ENCODE peak calls at places on chromosomes 16 and 17, in seven cellular contexts. One of them, this sample, is unnamed.

GRCh38 chr17:74842146-74842598 is 17.5 kb downstream of the GRIN2C start:
- DNase-seq in GM19239: no peak
- DNase-seq in EH: peak
- DNase-seq in HFFc6: no peak
- DNase-seq in stimulated activated CD4-positive, alpha-beta T cell treated with anti-CD3 and anti-CD28 coated beads, Interleukin-15, amount 100 ng/mL, for 1 hour: no peak
- DNase-seq in NCI-H69: peak
- DNase-seq in GM06990: no peak
- DNase-seq in this sample: no peak

GRCh38 chr17:47789611-47790520 is 31.7 kb downstream of the OSBPL7 start:
- DNase-seq in GM19239: peak
- DNase-seq in EH: peak
- DNase-seq in HFFc6: peak
- DNase-seq in stimulated activated CD4-positive, alpha-beta T cell treated with anti-CD3 and anti-CD28 coated beads, Interleukin-15, amount 100 ng/mL, for 1 hour: peak
- DNase-seq in NCI-H69: peak
- DNase-seq in GM06990: peak
- DNase-seq in this sample: no peak

GRCh38 chr16:56190903-56191806 is at the start of gene GNAO1:
- DNase-seq in GM19239: no peak
- DNase-seq in EH: peak
- DNase-seq in HFFc6: no peak
- DNase-seq in stimulated activated CD4-positive, alpha-beta T cell treated with anti-CD3 and anti-CD28 coated beads, Interleukin-15, amount 100 ng/mL, for 1 hour: peak
- DNase-seq in NCI-H69: peak
- DNase-seq in GM06990: peak
- DNase-seq in this sample: no peak

GRCh38 chr16:88062341-88062861 is 111.2 kb downstream of the BANP start:
- DNase-seq in GM19239: no peak
- DNase-seq in EH: peak
- DNase-seq in HFFc6: peak
- DNase-seq in stimulated activated CD4-positive, alpha-beta T cell treated with anti-CD3 and anti-CD28 coated beads, Interleukin-15, amount 100 ng/mL, for 1 hour: no peak
- DNase-seq in NCI-H69: no peak
- DNase-seq in GM06990: no peak
- DNase-seq in this sample: no peak

GRCh38 chr17:48717367-48718161 is 4.8 kb downstream of the PRAC1 start:
- DNase-seq in GM19239: no peak
- DNase-seq in EH: no peak
- DNase-seq in HFFc6: no peak
- DNase-seq in stimulated activated CD4-positive, alpha-beta T cell treated with anti-CD3 and anti-CD28 coated beads, Interleukin-15, amount 100 ng/mL, for 1 hour: no peak
- DNase-seq in NCI-H69: no peak
- DNase-seq in GM06990: no peak
- DNase-seq in this sample: no peak

GRCh38 chr16:74448990-74449389 is 27.7 kb upstream of the CLEC18B start:
- DNase-seq in GM19239: no peak
- DNase-seq in EH: peak
- DNase-seq in HFFc6: peak
- DNase-seq in stimulated activated CD4-positive, alpha-beta T cell treated with anti-CD3 and anti-CD28 coated beads, Interleukin-15, amount 100 ng/mL, for 1 hour: no peak
- DNase-seq in NCI-H69: no peak
- DNase-seq in GM06990: no peak
- DNase-seq in this sample: no peak

GRCh38 chr17:1486802-1487695 is 5.4 kb downstream of the MYO1C start:
- DNase-seq in GM19239: peak
- DNase-seq in EH: peak
- DNase-seq in HFFc6: peak
- DNase-seq in stimulated activated CD4-positive, alpha-beta T cell treated with anti-CD3 and anti-CD28 coated beads, Interleukin-15, amount 100 ng/mL, for 1 hour: peak
- DNase-seq in NCI-H69: peak
- DNase-seq in GM06990: peak
- DNase-seq in this sample: peak

GRCh38 chr17:17533901-17534441 is 37.8 kb upstream of the RASD1 start:
- DNase-seq in GM19239: no peak
- DNase-seq in EH: no peak
- DNase-seq in HFFc6: no peak
- DNase-seq in stimulated activated CD4-positive, alpha-beta T cell treated with anti-CD3 and anti-CD28 coated beads, Interleukin-15, amount 100 ng/mL, for 1 hour: no peak
- DNase-seq in NCI-H69: peak
- DNase-seq in GM06990: no peak
- DNase-seq in this sample: no peak

GRCh38 chr16:2197765-2198164 is 1.4 kb upstream of the CASKIN1 start:
- DNase-seq in GM19239: no peak
- DNase-seq in EH: no peak
- DNase-seq in HFFc6: no peak
- DNase-seq in stimulated activated CD4-positive, alpha-beta T cell treated with anti-CD3 and anti-CD28 coated beads, Interleukin-15, amount 100 ng/mL, for 1 hour: no peak
- DNase-seq in NCI-H69: no peak
- DNase-seq in GM06990: no peak
- DNase-seq in this sample: no peak

GRCh38 chr17:75326587-75326955 is 37.3 kb upstream of the SLC25A19 start:
- DNase-seq in GM19239: no peak
- DNase-seq in EH: no peak
- DNase-seq in HFFc6: no peak
- DNase-seq in stimulated activated CD4-positive, alpha-beta T cell treated with anti-CD3 and anti-CD28 coated beads, Interleukin-15, amount 100 ng/mL, for 1 hour: no peak
- DNase-seq in NCI-H69: no peak
- DNase-seq in GM06990: no peak
- DNase-seq in this sample: no peak

GRCh38 chr16:951660-952301 is 19.0 kb downstream of the LMF1 start:
- DNase-seq in GM19239: no peak
- DNase-seq in EH: peak
- DNase-seq in HFFc6: no peak
- DNase-seq in stimulated activated CD4-positive, alpha-beta T cell treated with anti-CD3 and anti-CD28 coated beads, Interleukin-15, amount 100 ng/mL, for 1 hour: no peak
- DNase-seq in NCI-H69: no peak
- DNase-seq in GM06990: no peak
- DNase-seq in this sample: no peak

GRCh38 chr16:57185446-57185944 is 344 bp downstream of the PSME3IP1 start:
- DNase-seq in GM19239: no peak
- DNase-seq in EH: peak
- DNase-seq in HFFc6: peak
- DNase-seq in stimulated activated CD4-positive, alpha-beta T cell treated with anti-CD3 and anti-CD28 coated beads, Interleukin-15, amount 100 ng/mL, for 1 hour: peak
- DNase-seq in NCI-H69: peak
- DNase-seq in GM06990: no peak
- DNase-seq in this sample: no peak

GRCh38 chr16:68146583-68146982 is 61.4 kb downstream of the NFATC3 start:
- DNase-seq in GM19239: no peak
- DNase-seq in EH: peak
- DNase-seq in HFFc6: no peak
- DNase-seq in stimulated activated CD4-positive, alpha-beta T cell treated with anti-CD3 and anti-CD28 coated beads, Interleukin-15, amount 100 ng/mL, for 1 hour: no peak
- DNase-seq in NCI-H69: no peak
- DNase-seq in GM06990: no peak
- DNase-seq in this sample: no peak

GRCh38 chr16:55000595-55000994 is 69.9 kb downstream of the IRX5 start:
- DNase-seq in GM19239: no peak
- DNase-seq in EH: no peak
- DNase-seq in HFFc6: no peak
- DNase-seq in stimulated activated CD4-positive, alpha-beta T cell treated with anti-CD3 and anti-CD28 coated beads, Interleukin-15, amount 100 ng/mL, for 1 hour: no peak
- DNase-seq in NCI-H69: no peak
- DNase-seq in GM06990: no peak
- DNase-seq in this sample: no peak

GRCh38 chr17:8556074-8556473 is 74.5 kb downstream of the MYH10 start:
- DNase-seq in GM19239: no peak
- DNase-seq in EH: peak
- DNase-seq in HFFc6: no peak
- DNase-seq in stimulated activated CD4-positive, alpha-beta T cell treated with anti-CD3 and anti-CD28 coated beads, Interleukin-15, amount 100 ng/mL, for 1 hour: no peak
- DNase-seq in NCI-H69: no peak
- DNase-seq in GM06990: no peak
- DNase-seq in this sample: no peak

GRCh38 chr17:60640503-60640902 is 37.1 kb upstream of the BCAS3 start:
- DNase-seq in GM19239: no peak
- DNase-seq in EH: peak
- DNase-seq in HFFc6: peak
- DNase-seq in stimulated activated CD4-positive, alpha-beta T cell treated with anti-CD3 and anti-CD28 coated beads, Interleukin-15, amount 100 ng/mL, for 1 hour: no peak
- DNase-seq in NCI-H69: peak
- DNase-seq in GM06990: no peak
- DNase-seq in this sample: no peak

GRCh38 chr16:34801875-34802274 is 1342.5 kb downstream of the TP53TG3F start:
- DNase-seq in GM19239: no peak
- DNase-seq in EH: no peak
- DNase-seq in HFFc6: no peak
- DNase-seq in stimulated activated CD4-positive, alpha-beta T cell treated with anti-CD3 and anti-CD28 coated beads, Interleukin-15, amount 100 ng/mL, for 1 hour: no peak
- DNase-seq in NCI-H69: no peak
- DNase-seq in GM06990: no peak
- DNase-seq in this sample: no peak

GRCh38 chr16:89522287-89522686 is 14.1 kb downstream of the SPG7 start:
- DNase-seq in GM19239: no peak
- DNase-seq in EH: no peak
- DNase-seq in HFFc6: no peak
- DNase-seq in stimulated activated CD4-positive, alpha-beta T cell treated with anti-CD3 and anti-CD28 coated beads, Interleukin-15, amount 100 ng/mL, for 1 hour: no peak
- DNase-seq in NCI-H69: no peak
- DNase-seq in GM06990: no peak
- DNase-seq in this sample: no peak

GRCh38 chr16:668519-669171 is 713 bp downstream of the RHOT2 start:
- DNase-seq in GM19239: no peak
- DNase-seq in EH: peak
- DNase-seq in HFFc6: no peak
- DNase-seq in stimulated activated CD4-positive, alpha-beta T cell treated with anti-CD3 and anti-CD28 coated beads, Interleukin-15, amount 100 ng/mL, for 1 hour: no peak
- DNase-seq in NCI-H69: peak
- DNase-seq in GM06990: no peak
- DNase-seq in this sample: no peak

GRCh38 chr17:58317421-58318064 is 11.1 kb downstream of the TSPOAP1 start:
- DNase-seq in GM19239: peak
- DNase-seq in EH: peak
- DNase-seq in HFFc6: peak
- DNase-seq in stimulated activated CD4-positive, alpha-beta T cell treated with anti-CD3 and anti-CD28 coated beads, Interleukin-15, amount 100 ng/mL, for 1 hour: peak
- DNase-seq in NCI-H69: peak
- DNase-seq in GM06990: peak
- DNase-seq in this sample: peak

GRCh38 chr16:65480276-65480675 is 358.4 kb upstream of the CDH11 start:
- DNase-seq in GM19239: no peak
- DNase-seq in EH: no peak
- DNase-seq in HFFc6: no peak
- DNase-seq in stimulated activated CD4-positive, alpha-beta T cell treated with anti-CD3 and anti-CD28 coated beads, Interleukin-15, amount 100 ng/mL, for 1 hour: no peak
- DNase-seq in NCI-H69: no peak
- DNase-seq in GM06990: no peak
- DNase-seq in this sample: no peak

GRCh38 chr17:31880311-31880710 is 21.2 kb downstream of the UTP6 start:
- DNase-seq in GM19239: no peak
- DNase-seq in EH: no peak
- DNase-seq in HFFc6: no peak
- DNase-seq in stimulated activated CD4-positive, alpha-beta T cell treated with anti-CD3 and anti-CD28 coated beads, Interleukin-15, amount 100 ng/mL, for 1 hour: no peak
- DNase-seq in NCI-H69: no peak
- DNase-seq in GM06990: no peak
- DNase-seq in this sample: no peak

GRCh38 chr16:11572301-11572995 is 14.3 kb downstream of the LITAF start:
- DNase-seq in GM19239: no peak
- DNase-seq in EH: no peak
- DNase-seq in HFFc6: no peak
- DNase-seq in stimulated activated CD4-positive, alpha-beta T cell treated with anti-CD3 and anti-CD28 coated beads, Interleukin-15, amount 100 ng/mL, for 1 hour: no peak
- DNase-seq in NCI-H69: peak
- DNase-seq in GM06990: no peak
- DNase-seq in this sample: no peak

GRCh38 chr16:84324439-84325262 is 30.0 kb downstream of the WFDC1 start:
- DNase-seq in GM19239: no peak
- DNase-seq in EH: no peak
- DNase-seq in HFFc6: no peak
- DNase-seq in stimulated activated CD4-positive, alpha-beta T cell treated with anti-CD3 and anti-CD28 coated beads, Interleukin-15, amount 100 ng/mL, for 1 hour: no peak
- DNase-seq in NCI-H69: no peak
- DNase-seq in GM06990: no peak
- DNase-seq in this sample: no peak

GRCh38 chr17:28221751-28222414 is 97.1 kb upstream of the TMEM97 start:
- DNase-seq in GM19239: no peak
- DNase-seq in EH: peak
- DNase-seq in HFFc6: no peak
- DNase-seq in stimulated activated CD4-positive, alpha-beta T cell treated with anti-CD3 and anti-CD28 coated beads, Interleukin-15, amount 100 ng/mL, for 1 hour: no peak
- DNase-seq in NCI-H69: no peak
- DNase-seq in GM06990: no peak
- DNase-seq in this sample: no peak

GRCh38 chr17:35893751-35894150 is 13.6 kb upstream of the CCL5 start:
- DNase-seq in GM19239: no peak
- DNase-seq in EH: no peak
- DNase-seq in HFFc6: no peak
- DNase-seq in stimulated activated CD4-positive, alpha-beta T cell treated with anti-CD3 and anti-CD28 coated beads, Interleukin-15, amount 100 ng/mL, for 1 hour: no peak
- DNase-seq in NCI-H69: no peak
- DNase-seq in GM06990: no peak
- DNase-seq in this sample: no peak

GRCh38 chr16:85929259-85929704 is 30.3 kb downstream of the IRF8 start:
- DNase-seq in GM19239: no peak
- DNase-seq in EH: no peak
- DNase-seq in HFFc6: no peak
- DNase-seq in stimulated activated CD4-positive, alpha-beta T cell treated with anti-CD3 and anti-CD28 coated beads, Interleukin-15, amount 100 ng/mL, for 1 hour: no peak
- DNase-seq in NCI-H69: no peak
- DNase-seq in GM06990: no peak
- DNase-seq in this sample: no peak

GRCh38 chr17:43784628-43785101 is 4.4 kb downstream of the CFAP97D1 start:
- DNase-seq in GM19239: no peak
- DNase-seq in EH: peak
- DNase-seq in HFFc6: peak
- DNase-seq in stimulated activated CD4-positive, alpha-beta T cell treated with anti-CD3 and anti-CD28 coated beads, Interleukin-15, amount 100 ng/mL, for 1 hour: no peak
- DNase-seq in NCI-H69: no peak
- DNase-seq in GM06990: no peak
- DNase-seq in this sample: no peak

GRCh38 chr16:47317465-47318240 is 143.2 kb downstream of the ITFG1 start:
- DNase-seq in GM19239: no peak
- DNase-seq in EH: peak
- DNase-seq in HFFc6: no peak
- DNase-seq in stimulated activated CD4-positive, alpha-beta T cell treated with anti-CD3 and anti-CD28 coated beads, Interleukin-15, amount 100 ng/mL, for 1 hour: no peak
- DNase-seq in NCI-H69: no peak
- DNase-seq in GM06990: no peak
- DNase-seq in this sample: no peak